ENCODE peak calls at places on chromosomes 7 and 10, in nine cellular contexts. G is stimulated activated naive CD8-positive, alpha-beta T cell treated with anti-CD3 and anti-CD28 coated beads, Interleukin-15, amount 100 ng/mL, for 72 hours; X is GM13977; D is NCI-H748 treated with DMSO at 0.1 percent for 48 hours; Y is activated effector memory CD4-positive, alpha-beta T cell treated with Interleukin-2 at 50 U/mL for 16 hours; A is glomerular endothelial cell; H is Caki2; V is WTC11; C is stimulated activated CD8-positive, alpha-beta memory T cell treated with anti-CD3 and anti-CD28 coated beads, Interleukin-12 subunit alpha, Interleukin-12 subunit beta, amount 100 ng/mL, for 4 hours. Q is an unnamed sample.

GRCh38 chr10:35328404-35329037 is 7.8 kb upstream of the CCNY start:
- DNase-seq in G (no peak), X (no peak), D (no peak), Y (no peak), A (no peak), H (peak; percentile 49), V (no peak), C (no peak), Q (no peak)

GRCh38 chr7:138889566-138889965 is 91.6 kb upstream of the ATP6V0A4 start:
- DNase-seq in G (no peak), X (no peak), D (peak; percentile 91), Y (no peak), A (no peak), H (no peak), V (no peak), C (no peak), Q (peak; percentile 67)

GRCh38 chr10:99396471-99396870 is 34.0 kb downstream of the GOT1 start:
- DNase-seq in G (no peak), X (no peak), D (no peak), Y (no peak), A (no peak), H (no peak), V (no peak), C (no peak), Q (no peak)

GRCh38 chr10:34109952-34110702 is 705.0 kb downstream of the PARD3 start:
- DNase-seq in G (no peak), X (no peak), D (no peak), Y (no peak), A (no peak), H (no peak), V (no peak), C (no peak), Q (no peak)

GRCh38 chr10:133139561-133140065 is 20.4 kb upstream of the KNDC1 start:
- DNase-seq in G (no peak), X (no peak), D (no peak), Y (no peak), A (no peak), H (no peak), V (no peak), C (no peak), Q (no peak)

GRCh38 chr10:63683686-63684085 is 162.5 kb downstream of the REEP3 start:
- DNase-seq in G (no peak), X (no peak), D (no peak), Y (no peak), A (no peak), H (no peak), V (no peak), C (no peak), Q (no peak)

GRCh38 chr7:92768501-92769360 is 67.6 kb downstream of the CDK6 start:
- DNase-seq in G (peak; percentile 47), X (peak; percentile 48), D (peak; percentile 62), Y (no peak), A (no peak), H (no peak), V (no peak), C (no peak), Q (peak; percentile 19)

GRCh38 chr7:30877010-30877740 is 34.5 kb upstream of the AQP1 start:
- DNase-seq in G (no peak), X (no peak), D (no peak), Y (no peak), A (no peak), H (no peak), V (peak; percentile 22), C (no peak), Q (no peak)

GRCh38 chr10:75971402-75972211 is 540.2 kb downstream of the LRMDA start:
- DNase-seq in G (no peak), X (no peak), D (no peak), Y (no peak), A (no peak), H (no peak), V (no peak), C (no peak), Q (no peak)

GRCh38 chr7:1863091-1863900 is 193.2 kb downstream of the ELFN1 start:
- DNase-seq in G (no peak), X (no peak), D (no peak), Y (no peak), A (no peak), H (no peak), V (no peak), C (no peak), Q (no peak)

GRCh38 chr10:26914898-26915297 is 54.1 kb upstream of the ABI1 start:
- DNase-seq in G (no peak), X (no peak), D (no peak), Y (no peak), A (no peak), H (no peak), V (no peak), C (no peak), Q (no peak)